ENCODE peak calls at places on chromosomes 11 and 22, in four cellular contexts. One of them, this sample, is unnamed.

GRCh38 chr11:127766734-127767133 is 766.2 kb upstream of the KIRREL3 start:
- DNase-seq in activated T-helper 1 cell treated with anti-CD3 and anti-CD28 coated beads, Interleukin-12 subunit alpha, Interleukin-12 subunit beta, Interleukin-2, Interleukin-4 antibody, amounts not matched to agents 30 ng/mL and 10 ng/mL and 1 ng/mL, durations not matched to agents 14 hours and 24 hours and 36 hours: no peak
- DNase-seq in kidney tubule cell: no peak
- DNase-seq in stimulated activated CD8-positive, alpha-beta memory T cell treated with anti-CD3 and anti-CD28 coated beads, Interleukin-15, amount 100 ng/mL, for 48 hours: no peak
- DNase-seq in this sample: no peak

GRCh38 chr11:74417379-74417804 is 19.2 kb upstream of the PGM2L1 start:
- DNase-seq in activated T-helper 1 cell treated with anti-CD3 and anti-CD28 coated beads, Interleukin-12 subunit alpha, Interleukin-12 subunit beta, Interleukin-2, Interleukin-4 antibody, amounts not matched to agents 30 ng/mL and 10 ng/mL and 1 ng/mL, durations not matched to agents 14 hours and 24 hours and 36 hours: no peak
- DNase-seq in stimulated activated CD8-positive, alpha-beta memory T cell treated with anti-CD3 and anti-CD28 coated beads, Interleukin-15, amount 100 ng/mL, for 48 hours: no peak
- DNase-seq in kidney tubule cell: peak
- DNase-seq in this sample: peak

GRCh38 chr11:6895010-6895409 is 2.7 kb upstream of the OR2D2 start:
- DNase-seq in activated T-helper 1 cell treated with anti-CD3 and anti-CD28 coated beads, Interleukin-12 subunit alpha, Interleukin-12 subunit beta, Interleukin-2, Interleukin-4 antibody, amounts not matched to agents 30 ng/mL and 10 ng/mL and 1 ng/mL, durations not matched to agents 14 hours and 24 hours and 36 hours: no peak
- DNase-seq in stimulated activated CD8-positive, alpha-beta memory T cell treated with anti-CD3 and anti-CD28 coated beads, Interleukin-15, amount 100 ng/mL, for 48 hours: no peak
- DNase-seq in kidney tubule cell: no peak
- DNase-seq in this sample: no peak

GRCh38 chr11:113440816-113441215 is 34.4 kb downstream of the DRD2 start:
- DNase-seq in kidney tubule cell: no peak
- DNase-seq in activated T-helper 1 cell treated with anti-CD3 and anti-CD28 coated beads, Interleukin-12 subunit alpha, Interleukin-12 subunit beta, Interleukin-2, Interleukin-4 antibody, amounts not matched to agents 30 ng/mL and 10 ng/mL and 1 ng/mL, durations not matched to agents 14 hours and 24 hours and 36 hours: no peak
- DNase-seq in stimulated activated CD8-positive, alpha-beta memory T cell treated with anti-CD3 and anti-CD28 coated beads, Interleukin-15, amount 100 ng/mL, for 48 hours: no peak
- DNase-seq in this sample: no peak

GRCh38 chr22:31139866-31140716 is at the start of gene PLA2G3:
- DNase-seq in kidney tubule cell: no peak
- DNase-seq in stimulated activated CD8-positive, alpha-beta memory T cell treated with anti-CD3 and anti-CD28 coated beads, Interleukin-15, amount 100 ng/mL, for 48 hours: no peak
- DNase-seq in activated T-helper 1 cell treated with anti-CD3 and anti-CD28 coated beads, Interleukin-12 subunit alpha, Interleukin-12 subunit beta, Interleukin-2, Interleukin-4 antibody, amounts not matched to agents 30 ng/mL and 10 ng/mL and 1 ng/mL, durations not matched to agents 14 hours and 24 hours and 36 hours: no peak
- DNase-seq in this sample: no peak

GRCh38 chr11:67303989-67304411 is 670 bp downstream of the SSH3 start:
- DNase-seq in kidney tubule cell: peak
- DNase-seq in stimulated activated CD8-positive, alpha-beta memory T cell treated with anti-CD3 and anti-CD28 coated beads, Interleukin-15, amount 100 ng/mL, for 48 hours: no peak
- DNase-seq in activated T-helper 1 cell treated with anti-CD3 and anti-CD28 coated beads, Interleukin-12 subunit alpha, Interleukin-12 subunit beta, Interleukin-2, Interleukin-4 antibody, amounts not matched to agents 30 ng/mL and 10 ng/mL and 1 ng/mL, durations not matched to agents 14 hours and 24 hours and 36 hours: no peak
- DNase-seq in this sample: no peak

GRCh38 chr22:46833228-46833627 is 70.8 kb downstream of the TBC1D22A start:
- DNase-seq in stimulated activated CD8-positive, alpha-beta memory T cell treated with anti-CD3 and anti-CD28 coated beads, Interleukin-15, amount 100 ng/mL, for 48 hours: no peak
- DNase-seq in kidney tubule cell: peak
- DNase-seq in activated T-helper 1 cell treated with anti-CD3 and anti-CD28 coated beads, Interleukin-12 subunit alpha, Interleukin-12 subunit beta, Interleukin-2, Interleukin-4 antibody, amounts not matched to agents 30 ng/mL and 10 ng/mL and 1 ng/mL, durations not matched to agents 14 hours and 24 hours and 36 hours: no peak
- DNase-seq in this sample: no peak

GRCh38 chr11:86418929-86419328 is 44.2 kb downstream of the CCDC81 start:
- DNase-seq in kidney tubule cell: peak
- DNase-seq in activated T-helper 1 cell treated with anti-CD3 and anti-CD28 coated beads, Interleukin-12 subunit alpha, Interleukin-12 subunit beta, Interleukin-2, Interleukin-4 antibody, amounts not matched to agents 30 ng/mL and 10 ng/mL and 1 ng/mL, durations not matched to agents 14 hours and 24 hours and 36 hours: no peak
- DNase-seq in stimulated activated CD8-positive, alpha-beta memory T cell treated with anti-CD3 and anti-CD28 coated beads, Interleukin-15, amount 100 ng/mL, for 48 hours: no peak
- DNase-seq in this sample: no peak

GRCh38 chr11:31160504-31161422 is 208.8 kb downstream of the DCDC1 start:
- DNase-seq in stimulated activated CD8-positive, alpha-beta memory T cell treated with anti-CD3 and anti-CD28 coated beads, Interleukin-15, amount 100 ng/mL, for 48 hours: no peak
- DNase-seq in activated T-helper 1 cell treated with anti-CD3 and anti-CD28 coated beads, Interleukin-12 subunit alpha, Interleukin-12 subunit beta, Interleukin-2, Interleukin-4 antibody, amounts not matched to agents 30 ng/mL and 10 ng/mL and 1 ng/mL, durations not matched to agents 14 hours and 24 hours and 36 hours: no peak
- DNase-seq in kidney tubule cell: peak
- DNase-seq in this sample: peak

GRCh38 chr22:36569999-36570398 is 41.0 kb upstream of the EIF3D start:
- DNase-seq in kidney tubule cell: no peak
- DNase-seq in stimulated activated CD8-positive, alpha-beta memory T cell treated with anti-CD3 and anti-CD28 coated beads, Interleukin-15, amount 100 ng/mL, for 48 hours: no peak
- DNase-seq in activated T-helper 1 cell treated with anti-CD3 and anti-CD28 coated beads, Interleukin-12 subunit alpha, Interleukin-12 subunit beta, Interleukin-2, Interleukin-4 antibody, amounts not matched to agents 30 ng/mL and 10 ng/mL and 1 ng/mL, durations not matched to agents 14 hours and 24 hours and 36 hours: no peak
- DNase-seq in this sample: no peak

GRCh38 chr22:43302462-43303109 is 40.6 kb downstream of the SCUBE1 start:
- DNase-seq in stimulated activated CD8-positive, alpha-beta memory T cell treated with anti-CD3 and anti-CD28 coated beads, Interleukin-15, amount 100 ng/mL, for 48 hours: no peak
- DNase-seq in kidney tubule cell: no peak
- DNase-seq in activated T-helper 1 cell treated with anti-CD3 and anti-CD28 coated beads, Interleukin-12 subunit alpha, Interleukin-12 subunit beta, Interleukin-2, Interleukin-4 antibody, amounts not matched to agents 30 ng/mL and 10 ng/mL and 1 ng/mL, durations not matched to agents 14 hours and 24 hours and 36 hours: no peak
- DNase-seq in this sample: no peak

GRCh38 chr22:36332623-36333331 is 55.0 kb downstream of the MYH9 start:
- DNase-seq in activated T-helper 1 cell treated with anti-CD3 and anti-CD28 coated beads, Interleukin-12 subunit alpha, Interleukin-12 subunit beta, Interleukin-2, Interleukin-4 antibody, amounts not matched to agents 30 ng/mL and 10 ng/mL and 1 ng/mL, durations not matched to agents 14 hours and 24 hours and 36 hours: peak
- DNase-seq in kidney tubule cell: peak
- DNase-seq in stimulated activated CD8-positive, alpha-beta memory T cell treated with anti-CD3 and anti-CD28 coated beads, Interleukin-15, amount 100 ng/mL, for 48 hours: peak
- DNase-seq in this sample: peak

GRCh38 chr22:19373450-19373849 is 58.1 kb downstream of the HIRA start:
- DNase-seq in kidney tubule cell: no peak
- DNase-seq in activated T-helper 1 cell treated with anti-CD3 and anti-CD28 coated beads, Interleukin-12 subunit alpha, Interleukin-12 subunit beta, Interleukin-2, Interleukin-4 antibody, amounts not matched to agents 30 ng/mL and 10 ng/mL and 1 ng/mL, durations not matched to agents 14 hours and 24 hours and 36 hours: no peak
- DNase-seq in stimulated activated CD8-positive, alpha-beta memory T cell treated with anti-CD3 and anti-CD28 coated beads, Interleukin-15, amount 100 ng/mL, for 48 hours: no peak
- DNase-seq in this sample: no peak

GRCh38 chr11:32826113-32826512 is 3.6 kb upstream of the PRRG4 start:
- DNase-seq in activated T-helper 1 cell treated with anti-CD3 and anti-CD28 coated beads, Interleukin-12 subunit alpha, Interleukin-12 subunit beta, Interleukin-2, Interleukin-4 antibody, amounts not matched to agents 30 ng/mL and 10 ng/mL and 1 ng/mL, durations not matched to agents 14 hours and 24 hours and 36 hours: no peak
- DNase-seq in stimulated activated CD8-positive, alpha-beta memory T cell treated with anti-CD3 and anti-CD28 coated beads, Interleukin-15, amount 100 ng/mL, for 48 hours: no peak
- DNase-seq in kidney tubule cell: no peak
- DNase-seq in this sample: no peak

GRCh38 chr11:94553938-94554337 is 10.2 kb downstream of the FUT4 start:
- DNase-seq in kidney tubule cell: peak
- DNase-seq in stimulated activated CD8-positive, alpha-beta memory T cell treated with anti-CD3 and anti-CD28 coated beads, Interleukin-15, amount 100 ng/mL, for 48 hours: no peak
- DNase-seq in activated T-helper 1 cell treated with anti-CD3 and anti-CD28 coated beads, Interleukin-12 subunit alpha, Interleukin-12 subunit beta, Interleukin-2, Interleukin-4 antibody, amounts not matched to agents 30 ng/mL and 10 ng/mL and 1 ng/mL, durations not matched to agents 14 hours and 24 hours and 36 hours: no peak
- DNase-seq in this sample: peak

GRCh38 chr11:27331984-27332383 is 31.0 kb downstream of the CCDC34 start:
- DNase-seq in activated T-helper 1 cell treated with anti-CD3 and anti-CD28 coated beads, Interleukin-12 subunit alpha, Interleukin-12 subunit beta, Interleukin-2, Interleukin-4 antibody, amounts not matched to agents 30 ng/mL and 10 ng/mL and 1 ng/mL, durations not matched to agents 14 hours and 24 hours and 36 hours: no peak
- DNase-seq in kidney tubule cell: no peak
- DNase-seq in stimulated activated CD8-positive, alpha-beta memory T cell treated with anti-CD3 and anti-CD28 coated beads, Interleukin-15, amount 100 ng/mL, for 48 hours: no peak
- DNase-seq in this sample: no peak

GRCh38 chr11:87290304-87290922 is 252.7 kb downstream of the TMEM135 start:
- DNase-seq in kidney tubule cell: peak
- DNase-seq in stimulated activated CD8-positive, alpha-beta memory T cell treated with anti-CD3 and anti-CD28 coated beads, Interleukin-15, amount 100 ng/mL, for 48 hours: no peak
- DNase-seq in activated T-helper 1 cell treated with anti-CD3 and anti-CD28 coated beads, Interleukin-12 subunit alpha, Interleukin-12 subunit beta, Interleukin-2, Interleukin-4 antibody, amounts not matched to agents 30 ng/mL and 10 ng/mL and 1 ng/mL, durations not matched to agents 14 hours and 24 hours and 36 hours: no peak
- DNase-seq in this sample: peak

GRCh38 chr11:44609028-44609782 is 43.7 kb downstream of the CD82 start:
- DNase-seq in kidney tubule cell: no peak
- DNase-seq in stimulated activated CD8-positive, alpha-beta memory T cell treated with anti-CD3 and anti-CD28 coated beads, Interleukin-15, amount 100 ng/mL, for 48 hours: no peak
- DNase-seq in activated T-helper 1 cell treated with anti-CD3 and anti-CD28 coated beads, Interleukin-12 subunit alpha, Interleukin-12 subunit beta, Interleukin-2, Interleukin-4 antibody, amounts not matched to agents 30 ng/mL and 10 ng/mL and 1 ng/mL, durations not matched to agents 14 hours and 24 hours and 36 hours: no peak
- DNase-seq in this sample: no peak

GRCh38 chr11:86938203-86938899 is 16.8 kb downstream of the FZD4 start:
- DNase-seq in stimulated activated CD8-positive, alpha-beta memory T cell treated with anti-CD3 and anti-CD28 coated beads, Interleukin-15, amount 100 ng/mL, for 48 hours: no peak
- DNase-seq in activated T-helper 1 cell treated with anti-CD3 and anti-CD28 coated beads, Interleukin-12 subunit alpha, Interleukin-12 subunit beta, Interleukin-2, Interleukin-4 antibody, amounts not matched to agents 30 ng/mL and 10 ng/mL and 1 ng/mL, durations not matched to agents 14 hours and 24 hours and 36 hours: no peak
- DNase-seq in kidney tubule cell: no peak
- DNase-seq in this sample: no peak

GRCh38 chr11:112226062-112226921 is at the start of gene PTS:
- DNase-seq in activated T-helper 1 cell treated with anti-CD3 and anti-CD28 coated beads, Interleukin-12 subunit alpha, Interleukin-12 subunit beta, Interleukin-2, Interleukin-4 antibody, amounts not matched to agents 30 ng/mL and 10 ng/mL and 1 ng/mL, durations not matched to agents 14 hours and 24 hours and 36 hours: peak
- DNase-seq in kidney tubule cell: peak
- DNase-seq in stimulated activated CD8-positive, alpha-beta memory T cell treated with anti-CD3 and anti-CD28 coated beads, Interleukin-15, amount 100 ng/mL, for 48 hours: peak
- DNase-seq in this sample: peak